ENCODE peak calls at places on chromosome 13, in eight cellular contexts. W, O, R, S, C, F, P and X are unnamed samples.

GRCh38 chr13:72651196-72651595 is 76.2 kb downstream of the MZT1 start:
- DNase-seq in W (peak; percentile 20), S (no peak), C (no peak), O (no peak), R (no peak), F (no peak), P (no peak), X (no peak)

GRCh38 chr13:71873418-71874276 is 6.6 kb upstream of the DACH1 start:
- DNase-seq in P (no peak), W (peak; percentile 11), C (no peak), F (no peak), S (no peak), O (no peak), R (no peak), X (no peak)

GRCh38 chr13:76213423-76213904 is 577.3 kb downstream of the LMO7 start:
- DNase-seq in W (no peak), R (no peak), S (no peak), F (no peak), C (no peak), P (no peak), O (no peak), X (no peak)

GRCh38 chr13:28059214-28059613 is 41.2 kb downstream of the FLT3 start:
- DNase-seq in P (no peak), S (peak; percentile 4), R (peak; percentile 17), W (peak; percentile 39), C (no peak), O (peak; percentile 38), F (no peak), X (no peak)

GRCh38 chr13:24161010-24161775 is 673 bp downstream of the SPATA13 start:
- DNase-seq in O (peak; percentile 41), S (no peak), F (no peak), P (no peak), W (peak; percentile 45), R (no peak), C (no peak), X (no peak)

GRCh38 chr13:40629678-40630384 is 36.6 kb downstream of the FOXO1 start:
- DNase-seq in F (no peak), S (no peak), P (no peak), W (no peak), O (no peak), C (no peak), R (no peak), X (no peak)

GRCh38 chr13:34155931-34156607 is 338.1 kb downstream of the RFC3 start:
- DNase-seq in F (no peak), P (no peak), S (no peak), W (peak; percentile 60), O (no peak), R (no peak), C (peak; percentile 35), X (no peak)

GRCh38 chr13:100089633-100090032 is 740 bp downstream of the PCCA start:
- DNase-seq in C (no peak), W (peak; percentile 41), F (no peak), S (no peak), O (no peak), P (no peak), R (no peak), X (no peak)

GRCh38 chr13:41780736-41781708 is 179.9 kb downstream of the VWA8 start:
- DNase-seq in F (no peak), R (no peak), O (no peak), W (no peak), C (no peak), S (no peak), P (no peak), X (peak; percentile 56)

GRCh38 chr13:44498969-44499368 is 77.2 kb downstream of the TSC22D1 start:
- DNase-seq in R (no peak), P (no peak), S (no peak), O (no peak), C (no peak), F (no peak), W (no peak), X (no peak)

GRCh38 chr13:98450495-98451167 is 126.3 kb downstream of the STK24 start:
- DNase-seq in P (no peak), O (no peak), S (no peak), R (no peak), W (no peak), C (no peak), F (no peak), X (no peak)

GRCh38 chr13:106570354-106570822 is 2.5 kb upstream of the ARGLU1 start:
- DNase-seq in S (peak; percentile 12), O (peak; percentile 69), R (peak; percentile 83), F (peak; percentile 92), P (peak; percentile 20), W (peak; percentile 94), C (peak; percentile 50), X (no peak)

GRCh38 chr13:27020415-27020814 is 151.2 kb downstream of the USP12 start:
- DNase-seq in F (no peak), S (no peak), W (no peak), R (no peak), C (no peak), O (no peak), P (no peak), X (no peak)

GRCh38 chr13:107025991-107026390 is 458.1 kb upstream of the ARGLU1 start:
- DNase-seq in S (no peak), O (no peak), R (peak; percentile 39), W (peak; percentile 12), C (no peak), F (peak; percentile 92), P (no peak), X (peak; percentile 19)

GRCh38 chr13:48625396-48626076 is 28.2 kb upstream of the CYSLTR2 start:
- DNase-seq in O (no peak), F (no peak), R (no peak), W (no peak), C (no peak), S (no peak), P (no peak), X (peak; percentile 31)

GRCh38 chr13:53255795-53256194 is 227.2 kb downstream of the OLFM4 start:
- DNase-seq in S (no peak), F (no peak), W (no peak), O (no peak), R (no peak), C (no peak), P (no peak), X (no peak)

GRCh38 chr13:113765241-113765910 is 6.3 kb downstream of the TMEM255B start:
- DNase-seq in C (no peak), F (peak; percentile 41), S (no peak), P (no peak), W (no peak), R (no peak), O (no peak), X (no peak)

GRCh38 chr13:98089826-98090225 is 53.1 kb upstream of the FARP1 start:
- DNase-seq in F (no peak), C (no peak), S (no peak), W (no peak), O (no peak), R (no peak), P (no peak), X (no peak)

GRCh38 chr13:25911020-25911419 is 140.8 kb downstream of the SHISA2 start:
- DNase-seq in S (no peak), C (no peak), O (no peak), R (no peak), P (no peak), F (no peak), W (no peak), X (no peak)

GRCh38 chr13:67049744-67050143 is 180.4 kb downstream of the PCDH9 start:
- DNase-seq in W (no peak), F (no peak), P (no peak), R (no peak), O (no peak), S (no peak), C (no peak), X (no peak)

GRCh38 chr13:32940601-32941000 is 75.6 kb upstream of the KL start:
- DNase-seq in W (no peak), O (no peak), C (no peak), S (no peak), P (no peak), F (no peak), R (peak; percentile 17), X (no peak)

GRCh38 chr13:49213997-49214916 is 5.9 kb upstream of the MLNR start:
- DNase-seq in R (no peak), O (no peak), S (no peak), P (no peak), C (no peak), F (no peak), W (peak; percentile 8), X (no peak)